ENCODE peak calls at places on chromosome 6, in four cellular contexts. B, M, V and K are unnamed samples.
A peak's percentile ranks its signal among the peaks of the same experiment; 100 is the strongest.

GRCh38 chr6:133681880-133682279 is 207.0 kb upstream of the TCF21 start:
- DNase-seq in B (no peak), M (no peak), V (no peak), K (no peak)

GRCh38 chr6:7236312-7237209 is 76.4 kb downstream of the SSR1 start:
- DNase-seq in B (no peak), M (no peak), V (peak; percentile 69), K (peak; percentile 48)

GRCh38 chr6:30743099-30744053 is 889 bp upstream of the FLOT1 start:
- DNase-seq in B (no peak), M (no peak), V (peak; percentile 57), K (peak; percentile 44)

GRCh38 chr6:99603421-99604160 is 3.0 kb upstream of the PRDM13 start:
- DNase-seq in B (peak; percentile 49), M (no peak), V (peak; percentile 63), K (no peak)

GRCh38 chr6:148747493-148748160 is 797 bp downstream of the UST start:
- DNase-seq in B (peak; percentile 72), M (peak; percentile 58), V (no peak), K (peak; percentile 53)

GRCh38 chr6:36727491-36728021 is 29.9 kb downstream of the RAB44 start:
- DNase-seq in B (no peak), M (no peak), V (no peak), K (no peak)

GRCh38 chr6:111843347-111844147 is 29.7 kb downstream of the FYN start:
- DNase-seq in B (no peak), M (no peak), V (peak; percentile 81), K (no peak)

GRCh38 chr6:14441371-14441781 is 323.8 kb downstream of the CD83 start:
- DNase-seq in B (no peak), M (no peak), V (no peak), K (no peak)

GRCh38 chr6:16505711-16506362 is 255.4 kb downstream of the ATXN1 start:
- DNase-seq in B (no peak), M (no peak), V (no peak), K (no peak)

GRCh38 chr6:15374119-15374518 is 128.2 kb downstream of the JARID2 start:
- DNase-seq in B (no peak), M (no peak), V (no peak), K (no peak)

GRCh38 chr6:125966569-125966968 is 10.0 kb downstream of the HINT3 start:
- DNase-seq in B (no peak), M (no peak), V (no peak), K (no peak)

GRCh38 chr6:6661191-6661590 is 72.7 kb downstream of the LY86 start:
- DNase-seq in B (no peak), M (no peak), V (no peak), K (no peak)

GRCh38 chr6:140546640-140547039 is 1172.2 kb upstream of the CITED2 start:
- DNase-seq in B (no peak), M (no peak), V (no peak), K (no peak)

GRCh38 chr6:89122625-89123024 is 4.8 kb upstream of the SRSF12 start:
- DNase-seq in B (no peak), M (no peak), V (no peak), K (no peak)

GRCh38 chr6:103723438-103723837 is 1136.3 kb downstream of the HACE1 start:
- DNase-seq in B (no peak), M (no peak), V (no peak), K (no peak)

GRCh38 chr6:73515204-73516101 is 5.4 kb downstream of the EEF1A1 start:
- DNase-seq in B (no peak), M (peak; percentile 65), V (peak; percentile 23), K (peak; percentile 40)

GRCh38 chr6:98977606-98978292 is 30.0 kb upstream of the FBXL4 start:
- DNase-seq in B (no peak), M (no peak), V (no peak), K (no peak)

GRCh38 chr6:33215281-33215680 is 7.0 kb downstream of the RING1 start:
- DNase-seq in B (no peak), M (no peak), V (no peak), K (no peak)

GRCh38 chr6:89260310-89260709 is 43.2 kb upstream of the GABRR1 start:
- DNase-seq in B (no peak), M (no peak), V (no peak), K (no peak)

GRCh38 chr6:52325695-52326471 is 36.1 kb upstream of the PAQR8 start:
- DNase-seq in B (peak; percentile 52), M (no peak), V (no peak), K (no peak)

GRCh38 chr6:47083586-47084047 is 41.5 kb upstream of the ADGRF1 start:
- DNase-seq in B (peak; percentile 96), M (peak; percentile 65), V (no peak), K (peak; percentile 81)

GRCh38 chr6:89117285-89118108 is at the start of gene SRSF12:
- DNase-seq in B (peak; percentile 67), M (peak; percentile 19), V (no peak), K (no peak)

GRCh38 chr6:161584051-161584450 is 310.2 kb upstream of the AGPAT4 start:
- DNase-seq in B (no peak), M (no peak), V (no peak), K (no peak)

GRCh38 chr6:170084166-170084730 is 206.6 kb downstream of the DLL1 start:
- DNase-seq in B (no peak), M (no peak), V (no peak), K (peak; percentile 40)

GRCh38 chr6:105836889-105837288 is 249.2 kb upstream of the PRDM1 start:
- DNase-seq in B (no peak), M (no peak), V (no peak), K (no peak)

GRCh38 chr6:133646021-133646682 is 242.8 kb upstream of the TCF21 start:
- DNase-seq in B (no peak), M (no peak), V (no peak), K (no peak)

DNA sequence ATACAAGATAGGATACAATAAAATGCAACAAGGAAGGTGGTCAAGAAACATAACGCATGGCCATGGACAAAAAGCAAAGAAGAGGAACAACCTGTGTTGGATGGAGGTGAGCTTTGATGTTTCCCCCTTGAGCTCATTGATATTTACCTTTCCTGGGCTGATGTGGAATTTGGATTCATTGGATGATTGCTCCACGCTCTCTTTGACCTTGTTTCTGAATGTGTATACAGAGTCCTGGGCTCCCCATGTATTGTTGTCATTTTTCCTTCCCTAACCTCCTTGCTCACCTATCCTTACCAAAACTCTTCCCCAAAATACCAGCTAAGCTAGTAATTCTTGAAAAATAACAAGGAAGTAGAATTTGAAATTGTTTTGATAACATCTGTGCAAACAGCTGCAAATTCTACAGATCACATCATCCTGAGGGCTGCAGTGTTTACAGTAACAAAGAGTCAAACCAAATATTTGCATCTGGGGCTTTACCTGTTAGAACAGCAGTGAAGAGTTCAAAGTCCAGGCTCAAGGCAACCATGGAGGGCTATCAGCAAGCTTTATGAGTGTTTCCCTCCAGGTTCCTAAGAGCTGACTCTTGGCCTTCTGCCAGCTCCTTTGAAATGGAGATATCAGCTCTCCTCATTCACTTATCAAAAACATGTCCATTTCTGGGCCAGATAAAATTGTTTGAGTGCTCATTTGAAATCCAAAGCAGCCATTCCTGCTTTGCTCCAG is 214.3 kb upstream of the MARCKS start:
- DNase-seq in B (no peak), M (peak; percentile 25), V (peak; percentile 14), K (no peak)
- TF ChIP-seq POLR2A in B (no peak), M (no peak), V (no peak), K (no peak)

GRCh38 chr6:68756454-68757375 is 121.6 kb downstream of the ADGRB3 start:
- DNase-seq in B (no peak), M (no peak), V (no peak), K (no peak)
- TF ChIP-seq POLR2A in B (no peak), M (no peak), V (no peak), K (no peak)

GRCh38 chr6:2989332-2990178 is 10.1 kb upstream of the NQO2 start:
- DNase-seq in B (peak; percentile 77), M (peak; percentile 86), V (peak; percentile 74), K (peak; percentile 92)
- TF ChIP-seq POLR2A in B (peak; percentile 89), M (peak; percentile 50), V (peak; percentile 73), K (peak; percentile 80)

DNA sequence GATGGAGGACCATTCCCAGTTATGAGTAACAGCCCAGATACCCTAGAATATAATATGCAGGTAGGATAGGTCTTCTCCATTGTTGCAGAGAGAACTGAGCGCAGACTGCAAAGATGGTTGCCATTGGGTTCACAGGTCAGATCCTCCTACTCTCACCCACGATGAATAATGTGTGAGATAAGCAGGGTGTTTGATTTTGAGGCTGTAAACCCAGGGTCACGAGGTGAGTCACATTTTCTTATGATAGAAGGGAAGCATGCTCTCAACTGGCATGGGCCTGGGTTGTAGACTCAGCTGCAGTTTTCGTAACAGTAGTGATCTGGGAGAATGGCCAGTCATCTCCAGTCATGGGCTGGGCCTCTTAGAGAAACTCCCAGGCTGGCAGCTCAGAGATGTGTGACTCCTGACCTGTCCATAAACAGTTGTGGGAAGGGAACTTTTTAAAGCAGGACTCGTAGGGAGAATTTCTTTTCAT is 74.2 kb downstream of the CD164 start:
- DNase-seq in B (no peak), M (no peak), V (peak; percentile 75), K (no peak)
- TF ChIP-seq POLR2A in B (no peak), M (no peak), V (no peak), K (no peak)